ENCODE peak calls at places on chromosomes 1 and 21, in four cellular contexts. G is A549, A is mammary epithelial cell, U is nephron progenitor cell. M is an unnamed sample.
A peak's percentile ranks its signal among the peaks of the same experiment; 100 is the strongest.

GRCh38 chr1:120179420-120180348 is 3.4 kb upstream of the SEC22B start:
- DNase-seq in U (peak; percentile 42), A (peak; percentile 24), G (no peak), M (peak; percentile 77)

GRCh38 chr1:22772054-22772453 is 61.4 kb downstream of the EPHB2 start:
- DNase-seq in U (peak; percentile 83), A (no peak), G (no peak), M (no peak)

GRCh38 chr1:168442931-168443330 is 100.9 kb downstream of the XCL2 start:
- DNase-seq in G (no peak), U (no peak), A (no peak), M (no peak)

GRCh38 chr1:199463521-199464127 is 563.9 kb upstream of the NR5A2 start:
- DNase-seq in U (peak; percentile 5), A (peak; percentile 45), G (peak; percentile 9), M (no peak)

GRCh38 chr1:211574705-211575104 is 4.3 kb downstream of the SLC30A1 start:
- DNase-seq in U (no peak), A (no peak), G (no peak), M (no peak)

GRCh38 chr1:79295967-79296366 is 289.4 kb upstream of the ADGRL4 start:
- DNase-seq in A (no peak), U (no peak), G (no peak), M (no peak)

GRCh38 chr21:41817877-41818855 is 51.3 kb upstream of the RIPK4 start:
- DNase-seq in A (no peak), U (no peak), G (no peak), M (no peak)

GRCh38 chr1:97919568-97920261 is 1.1 kb downstream of the DPYD start:
- DNase-seq in U (no peak), A (peak; percentile 32), G (no peak), M (no peak)

GRCh38 chr1:34199927-34200326 is 23.2 kb downstream of the C1orf94 start:
- DNase-seq in G (peak; percentile 4), U (no peak), A (peak; percentile 37), M (no peak)

GRCh38 chr1:57279909-57280666 is 143.8 kb downstream of the DAB1 start:
- DNase-seq in A (peak; percentile 97), U (no peak), G (no peak), M (no peak)

GRCh38 chr21:34726627-34727337 is 58.0 kb downstream of the CLIC6 start:
- DNase-seq in A (peak; percentile 75), G (no peak), U (no peak), M (no peak)

GRCh38 chr1:6784560-6785317 is 515 bp upstream of the CAMTA1 start:
- DNase-seq in A (peak; percentile 100), G (peak; percentile 97), U (peak; percentile 98), M (peak; percentile 98)

GRCh38 chr21:34147835-34148804 is 74.7 kb downstream of the MRPS6 start:
- DNase-seq in U (no peak), G (no peak), A (peak; percentile 41), M (no peak)

GRCh38 chr1:40264354-40264781 is 6.3 kb downstream of the ZMPSTE24 start:
- DNase-seq in G (no peak), U (no peak), A (peak; percentile 47), M (no peak)

GRCh38 chr1:245441699-245442098 is 286.9 kb downstream of the KIF26B start:
- DNase-seq in U (no peak), A (no peak), G (no peak), M (no peak)

GRCh38 chr1:204976666-204977065 is 66.3 kb upstream of the CNTN2 start:
- DNase-seq in U (no peak), G (no peak), A (no peak), M (no peak)

GRCh38 chr1:206012086-206012859 is 9.1 kb upstream of the RAB7B start:
- DNase-seq in G (no peak), U (no peak), A (no peak), M (no peak)

GRCh38 chr1:183027791-183028190 is 4.6 kb downstream of the LAMC1 start:
- DNase-seq in G (no peak), U (no peak), A (peak; percentile 23), M (no peak)

GRCh38 chr1:193259619-193260018 is 73.2 kb upstream of the B3GALT2 start:
- DNase-seq in A (no peak), U (no peak), G (no peak), M (no peak)

GRCh38 chr1:218273757-218274505 is 11.2 kb upstream of the RRP15 start:
- DNase-seq in G (no peak), U (no peak), A (no peak), M (no peak)

GRCh38 chr1:8889925-8890785 is 11.7 kb upstream of the ENO1 start:
- DNase-seq in A (peak; percentile 95), G (no peak), U (no peak), M (no peak)

GRCh38 chr1:192530254-192530653 is 45.3 kb upstream of the RGS1 start:
- DNase-seq in G (no peak), U (no peak), A (no peak), M (no peak)

GRCh38 chr1:235074335-235075120 is 54.1 kb downstream of the TOMM20 start:
- DNase-seq in G (peak; percentile 40), A (peak; percentile 73), U (no peak), M (peak; percentile 34)

GRCh38 chr1:62905309-62905708 is 121.4 kb downstream of the ATG4C start:
- DNase-seq in A (no peak), G (no peak), U (no peak), M (no peak)

GRCh38 chr1:72369358-72369757 is 87.0 kb upstream of the NEGR1 start:
- DNase-seq in U (no peak), A (no peak), G (no peak), M (no peak)

GRCh38 chr1:76374111-76374510 is 299.6 kb downstream of the ST6GALNAC3 start:
- DNase-seq in G (no peak), A (no peak), U (no peak), M (no peak)

GRCh38 chr1:174367892-174368291 is 79.9 kb upstream of the GPR52 start:
- DNase-seq in A (no peak), G (no peak), U (no peak), M (no peak)

GRCh38 chr1:207997486-207998268 is 86.8 kb upstream of the CD34 start:
- DNase-seq in G (peak; percentile 81), A (peak; percentile 51), U (peak; percentile 72), M (peak; percentile 77)

GRCh38 chr1:151978910-151979309 is 14.7 kb downstream of the S100A10 start:
- DNase-seq in A (no peak), U (no peak), G (no peak), M (no peak)

GRCh38 chr1:244210884-244211558 is 159.9 kb downstream of the ZBTB18 start:
- DNase-seq in A (no peak), U (peak; percentile 45), G (no peak), M (peak; percentile 55)
- TF ChIP-seq CTCF in A (peak; percentile 25), U (peak; percentile 43), G (peak; percentile 29), M (peak; percentile 66)

GRCh38 chr1:94554611-94555010 is 13.1 kb upstream of the F3 start:
- DNase-seq in U (no peak), A (no peak), G (no peak), M (peak; percentile 48)

GRCh38 chr1:94562502-94563260 is 21.1 kb upstream of the F3 start:
- DNase-seq in U (no peak), G (no peak), A (no peak), M (no peak)

GRCh38 chr1:94559921-94560320 is 18.4 kb upstream of the F3 start:
- DNase-seq in G (no peak), U (no peak), A (peak; percentile 36), M (no peak)

GRCh38 chr1:94555091-94555490 is 13.5 kb upstream of the F3 start:
- DNase-seq in G (no peak), A (no peak), U (no peak), M (no peak)

GRCh38 chr1:94560333-94560732 is 18.8 kb upstream of the F3 start:
- DNase-seq in G (no peak), U (no peak), A (peak; percentile 31), M (no peak)
- TF ChIP-seq CTCF in G (no peak), U (no peak), A (peak; percentile 8), M (no peak)

GRCh38 chr1:223390618-223391017 is 2.6 kb upstream of the CCDC185 start:
- DNase-seq in A (peak; percentile 5), G (no peak), U (no peak), M (no peak)
- TF ChIP-seq CTCF in A (no peak), G (no peak), U (no peak), M (no peak)

GRCh38 chr1:26190373-26190987 is at the start of gene CATSPER4:
- DNase-seq in A (peak; percentile 13), U (peak; percentile 67), G (peak; percentile 57), M (peak; percentile 46)
- TF ChIP-seq CTCF in A (no peak), U (peak; percentile 43), G (no peak), M (peak; percentile 46)

DNA sequence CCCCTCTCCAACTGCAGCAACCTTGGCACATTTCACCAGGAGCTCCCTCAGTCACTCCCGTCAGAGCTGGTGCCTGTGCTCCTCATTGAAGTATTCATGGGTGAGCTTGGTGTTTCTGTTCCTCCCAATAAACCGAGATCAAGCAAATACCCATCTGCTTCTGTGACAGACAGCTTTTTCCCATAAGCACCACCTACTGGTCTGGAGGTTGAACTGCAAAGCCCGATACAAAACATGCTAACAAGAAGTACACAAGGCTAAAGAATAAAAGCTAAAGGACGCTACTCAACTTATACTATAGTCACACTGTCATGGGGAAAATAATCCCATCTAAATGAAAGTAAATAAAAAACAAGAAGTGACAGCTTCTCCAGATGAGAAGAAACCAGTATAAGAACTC is 111.9 kb upstream of the C21orf91 start:
- DNase-seq in U (no peak), G (no peak), A (no peak), M (no peak)
- TF ChIP-seq CTCF in U (peak; percentile 16), G (no peak), A (peak; percentile 36), M (peak; percentile 63)

DNA sequence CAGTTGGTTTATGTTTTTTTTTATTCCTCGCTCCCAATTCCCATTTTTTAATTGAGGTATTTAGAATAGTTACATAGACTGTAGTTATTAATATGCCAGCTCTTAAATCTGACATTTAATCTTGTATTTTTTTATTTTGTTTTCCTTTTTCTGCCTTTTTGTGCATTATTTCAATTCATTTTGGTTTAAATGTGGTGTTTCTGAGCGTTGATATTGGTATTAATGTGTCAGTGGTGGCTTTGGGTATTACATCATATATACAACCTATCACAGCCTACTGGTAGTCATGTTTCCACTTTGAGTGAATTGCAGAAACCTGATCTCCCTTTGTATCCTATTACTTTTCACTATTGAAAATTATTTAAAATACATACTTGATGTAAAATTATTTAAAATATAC is 1027.3 kb downstream of the KCNT2 start:
- DNase-seq in U (no peak), A (no peak), G (peak; percentile 17), M (no peak)
- TF ChIP-seq CTCF in U (peak; percentile 20), A (peak; percentile 20), G (no peak), M (peak; percentile 77)

GRCh38 chr21:36122977-36123376 is 11.9 kb upstream of the CBR3 start:
- DNase-seq in U (no peak), G (no peak), A (no peak), M (no peak)
- TF ChIP-seq CTCF in U (peak; percentile 33), G (peak; percentile 23), A (no peak), M (peak; percentile 53)

GRCh38 chr1:90474158-90474557 is 242.9 kb downstream of the BARHL2 start:
- DNase-seq in G (no peak), U (no peak), A (no peak), M (no peak)

GRCh38 chr1:90476411-90476810 is 240.7 kb downstream of the BARHL2 start:
- DNase-seq in U (no peak), G (no peak), A (no peak), M (no peak)

GRCh38 chr1:90474731-90475130 is 242.4 kb downstream of the BARHL2 start:
- DNase-seq in U (no peak), A (no peak), G (no peak), M (no peak)

GRCh38 chr1:90476994-90477393 is 240.1 kb downstream of the BARHL2 start:
- DNase-seq in U (no peak), A (no peak), G (no peak), M (no peak)

GRCh38 chr1:90475623-90476022 is 241.5 kb downstream of the BARHL2 start:
- DNase-seq in G (no peak), U (no peak), A (no peak), M (no peak)
- TF ChIP-seq CTCF in G (no peak), U (peak; percentile 21), A (peak; percentile 7), M (no peak)

M was measured in glutamatergic neuron.